ENCODE peak calls at places on chromosomes 3 and 15, in five cellular contexts. R is fibroblast of mammary gland, O is tibial artery, A is cardiac fibroblast, S is fibroblast of villous mesenchyme. H is an unnamed sample.

GRCh38 chr15:100859970-100860828 is 19.4 kb upstream of the ALDH1A3 start:
- DNase-seq in R (peak; percentile 39), O (no peak), A (no peak), S (no peak), H (no peak)

GRCh38 chr3:190385835-190386688 is 1.9 kb upstream of the CLDN16 start:
- DNase-seq in R (peak; percentile 99), O (no peak), A (peak; percentile 90), S (peak; percentile 91), H (peak; percentile 94)

GRCh38 chr3:184440161-184440560 is 60.3 kb downstream of the CHRD start:
- DNase-seq in R (no peak), O (no peak), A (no peak), S (no peak), H (no peak)

GRCh38 chr15:64809649-64810498 is 15.6 kb downstream of the PIF1 start:
- DNase-seq in R (peak; percentile 70), O (peak; percentile 85), A (peak; percentile 77), S (peak; percentile 75), H (peak; percentile 60)

GRCh38 chr3:188904670-188905069 is 267.1 kb upstream of the TPRG1 start:
- DNase-seq in R (peak; percentile 62), O (no peak), A (peak; percentile 81), S (peak; percentile 72), H (peak; percentile 64)

GRCh38 chr15:55824857-55825613 is 82.1 kb upstream of the PRTG start:
- DNase-seq in R (no peak), O (no peak), A (no peak), S (no peak), H (no peak)

GRCh38 chr3:8843347-8843746 is 73.9 kb upstream of the OXTR start:
- DNase-seq in R (no peak), O (no peak), A (no peak), S (no peak), H (peak; percentile 50)

GRCh38 chr3:151156618-151157216 is 46.3 kb downstream of the GPR171 start:
- DNase-seq in R (peak; percentile 69), O (no peak), A (peak; percentile 74), S (peak; percentile 58), H (peak; percentile 65)

GRCh38 chr3:123706871-123707270 is 122.0 kb upstream of the HACD2 start:
- DNase-seq in R (peak; percentile 30), O (peak; percentile 17), A (no peak), S (no peak), H (peak; percentile 34)

GRCh38 chr15:68646751-68647150 is 68.0 kb downstream of the CORO2B start:
- DNase-seq in R (no peak), O (no peak), A (no peak), S (no peak), H (no peak)

GRCh38 chr3:124587053-124587408 is 143.2 kb upstream of the UMPS start:
- DNase-seq in R (peak; percentile 24), O (no peak), A (no peak), S (no peak), H (peak; percentile 44)

GRCh38 chr15:93515256-93516044 is 426.4 kb upstream of the RGMA start:
- DNase-seq in R (peak; percentile 33), O (no peak), A (no peak), S (no peak), H (no peak)

GRCh38 chr3:182585532-182586150 is 207.7 kb upstream of the ATP11B start:
- DNase-seq in R (no peak), O (no peak), A (no peak), S (no peak), H (no peak)

GRCh38 chr15:98528056-98528725 is 120.1 kb upstream of the IGF1R start:
- DNase-seq in R (no peak), O (no peak), A (no peak), S (no peak), H (no peak)

GRCh38 chr3:69250014-69250413 is 127.6 kb upstream of the LMOD3 start:
- DNase-seq in R (peak; percentile 60), O (no peak), A (peak; percentile 20), S (peak; percentile 69), H (peak; percentile 48)

GRCh38 chr15:82809308-82810060 is at the start of gene WHAMM:
- DNase-seq in R (peak; percentile 98), O (peak; percentile 100), A (peak; percentile 99), S (peak; percentile 99), H (peak; percentile 98)

GRCh38 chr15:31262901-31263671 is 63.5 kb upstream of the KLF13 start:
- DNase-seq in R (peak; percentile 67), O (peak; percentile 49), A (peak; percentile 52), S (no peak), H (no peak)

GRCh38 chr15:29115093-29115991 is 154.3 kb downstream of the NSMCE3 start:
- DNase-seq in R (no peak), O (no peak), A (peak; percentile 18), S (no peak), H (peak; percentile 16)

GRCh38 chr3:117016359-117016758 is 306.8 kb downstream of the TUSC7 start:
- DNase-seq in R (no peak), O (no peak), A (no peak), S (no peak), H (no peak)
- TF ChIP-seq CTCF in R (no peak), O (no peak), A (no peak), S (no peak), H (no peak)

DNA sequence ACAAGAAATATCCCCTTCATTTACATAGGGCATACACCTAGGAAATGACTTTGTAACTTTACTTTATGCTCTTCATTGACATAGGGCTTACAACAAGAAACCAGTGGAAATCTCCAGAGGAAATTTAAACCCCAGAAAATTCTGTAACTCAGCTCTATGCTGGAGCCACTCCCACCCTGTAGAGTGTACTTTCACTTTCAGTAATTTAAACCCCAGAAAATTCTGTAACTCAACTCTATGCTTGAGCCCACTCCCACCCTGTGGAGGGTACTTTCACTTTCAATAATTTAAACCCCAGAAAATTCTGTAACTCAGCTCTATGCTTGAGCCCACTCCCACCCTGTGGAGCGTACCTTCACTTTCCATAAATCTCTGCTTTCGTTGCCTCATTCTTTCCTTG is 987.1 kb upstream of the CADM2 start:
- DNase-seq in R (no peak), O (no peak), A (no peak), S (no peak), H (no peak)
- H3K4me3 ChIP-seq in R (no peak overlapping the region), O (no peak overlapping the region), A (no peak overlapping the region), S (no peak overlapping the region), H (no peak overlapping the region)

GRCh38 chr15:75182187-75183131 is 19.2 kb upstream of the C15orf39 start:
- DNase-seq in R (peak; percentile 49), O (no peak), A (no peak), S (peak; percentile 24), H (no peak)
- TF ChIP-seq CTCF in R (no peak), O (no peak), A (no peak), S (no peak), H (no peak)

DNA sequence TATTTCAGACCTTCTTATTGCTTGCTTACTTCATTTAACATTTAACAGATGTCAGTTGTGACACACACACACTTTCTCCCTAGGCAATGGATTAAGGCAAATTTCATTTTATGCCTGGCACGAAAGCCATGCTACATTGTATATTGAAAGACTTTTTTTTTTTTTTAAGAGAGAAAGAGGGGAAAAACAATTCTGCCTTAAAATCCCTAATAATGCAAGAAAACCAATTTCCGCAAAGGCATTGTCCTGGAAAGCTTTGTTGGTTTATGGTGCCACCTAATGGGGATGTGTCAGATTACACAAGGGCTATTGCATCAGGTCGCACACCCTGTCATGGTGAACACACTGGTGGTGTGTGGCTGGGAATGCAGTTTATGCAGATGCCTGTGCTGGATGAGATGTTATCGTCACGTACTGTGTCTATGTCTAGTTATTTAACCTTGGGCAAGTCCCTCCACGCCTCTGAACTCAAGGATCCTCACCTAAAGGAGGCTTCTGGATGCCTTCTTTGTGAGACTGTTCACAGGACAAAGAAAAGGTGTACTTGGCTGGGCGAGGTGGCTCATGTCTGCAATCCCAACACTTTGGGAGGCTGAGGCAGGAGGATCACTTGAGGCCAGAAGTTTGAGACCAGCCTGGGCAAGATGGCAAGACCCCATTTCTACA is 37.3 kb upstream of the RFTN1 start:
- DNase-seq in R (peak; percentile 88), O (peak; percentile 73), A (peak; percentile 88), S (peak; percentile 90), H (peak; percentile 87)
- H3K4me3 ChIP-seq in R (no peak overlapping the region), O (no peak overlapping the region), A (no peak overlapping the region), S (no peak overlapping the region), H (peak overlapping the region; percentile 9)

DNA sequence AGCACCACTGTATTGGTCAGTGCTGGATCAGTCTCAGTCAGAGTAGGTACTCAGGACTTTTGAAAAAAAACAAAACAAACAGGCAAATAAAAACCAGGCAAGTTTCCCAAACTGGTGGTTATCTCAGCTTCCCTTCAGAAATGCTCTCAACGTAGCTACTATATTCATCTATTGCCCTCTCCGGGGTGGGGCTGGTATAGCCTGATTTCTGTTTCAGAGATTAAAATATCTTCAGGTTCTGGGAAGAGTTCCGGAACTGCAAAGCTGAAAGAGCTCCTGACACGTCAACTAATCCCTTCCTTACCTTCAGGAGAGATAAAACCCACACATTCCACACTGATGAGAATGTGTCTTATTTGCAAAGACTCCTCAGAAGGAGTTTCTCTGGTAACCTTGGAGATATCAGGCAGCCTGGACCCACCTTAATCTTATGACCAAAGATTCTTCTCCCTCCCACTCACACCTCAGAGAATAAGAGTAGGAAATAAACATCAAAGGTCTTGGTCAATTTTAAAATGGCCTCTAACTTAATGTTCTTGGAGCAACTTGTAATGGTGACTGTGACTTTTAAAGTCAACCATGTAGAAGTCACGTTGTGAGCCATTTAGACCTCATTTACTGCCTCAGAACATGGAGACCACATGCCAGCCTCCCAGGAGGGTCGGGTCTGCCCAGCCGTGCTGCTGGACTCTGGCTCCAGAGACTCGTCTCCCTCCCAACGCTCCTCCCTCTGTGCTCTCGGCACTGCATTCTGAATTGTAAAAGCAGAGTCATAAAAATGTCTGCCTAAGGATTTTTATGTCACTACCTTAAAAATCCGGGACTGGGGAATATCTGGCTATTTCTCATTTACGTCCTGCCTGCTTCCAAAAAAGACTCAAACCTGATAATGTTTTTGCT is 53.8 kb downstream of the CDCP1 start:
- DNase-seq in R (peak; percentile 42), O (no peak), A (peak; percentile 74), S (peak; percentile 91), H (peak; percentile 71)
- TF ChIP-seq CTCF in R (no peak), O (no peak), A (no peak), S (peak; percentile 30), H (no peak)

GRCh38 chr15:71272932-71273331 is 157.7 kb downstream of the THSD4 start:
- DNase-seq in R (peak; percentile 55), O (no peak), A (peak; percentile 48), S (peak; percentile 84), H (peak; percentile 67)
- H3K4me3 ChIP-seq in R (no peak overlapping the region), O (no peak overlapping the region), A (no peak overlapping the region), S (no peak overlapping the region), H (no peak overlapping the region)

GRCh38 chr3:15427182-15427880 is at the start of the genes EAF1 and METTL6:
- DNase-seq in R (peak; percentile 74), O (peak; percentile 82), A (peak; percentile 83), S (peak; percentile 77), H (peak; percentile 76)
- TF ChIP-seq CTCF in R (peak; percentile 9), O (peak; percentile 31), A (no peak), S (peak; percentile 35), H (peak; percentile 11)

DNA sequence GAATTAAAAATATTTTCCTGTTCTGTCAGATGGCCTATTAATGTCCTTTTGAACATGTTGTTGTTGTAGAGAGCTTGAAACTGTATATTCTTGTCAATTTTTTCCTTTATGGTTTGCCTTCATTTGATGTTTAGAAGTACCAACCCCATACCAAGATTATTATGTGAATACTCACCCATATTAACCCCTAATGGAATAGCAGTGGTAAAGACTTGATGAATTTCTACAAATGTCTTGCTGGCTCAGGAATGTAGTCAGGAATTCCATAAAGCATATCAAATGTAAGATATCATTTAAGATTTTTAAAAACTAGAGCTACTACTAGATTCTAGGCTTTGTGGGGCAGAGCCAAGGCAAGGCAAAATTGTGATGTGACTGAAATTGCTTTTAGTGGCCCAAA is 30.0 kb downstream of the MYO5A start:
- DNase-seq in R (no peak), O (no peak), A (no peak), S (no peak), H (peak; percentile 22)
- H3K4me3 ChIP-seq in R (no peak overlapping the region), O (no peak overlapping the region), A (no peak overlapping the region), S (no peak overlapping the region), H (no peak overlapping the region)

H was measured in astrocyte of the spinal cord.